ENCODE peak calls at places on chromosomes 16 and 17, in six cellular contexts. One of them, this sample, is unnamed.

GRCh38 chr17:38584350-38584925 is 21.3 kb downstream of the SRCIN1 start:
- DNase-seq in activated CD4-positive, alpha-beta T cell treated with anti-CD3 and anti-CD28 coated beads, Interleukin-2, amount 10 ng/mL, durations not matched to agents 7 days and 5 days: peak
- DNase-seq in B cell: peak
- DNase-seq in SW480: peak
- DNase-seq in activated naive CD4-positive, alpha-beta T cell treated with anti-CD3 and anti-CD28 coated beads for 36 hours: peak
- DNase-seq in NCI-H1436: peak
- DNase-seq in this sample: peak

GRCh38 chr16:20901441-20902112 is 1.0 kb downstream of the LYRM1 start:
- DNase-seq in activated CD4-positive, alpha-beta T cell treated with anti-CD3 and anti-CD28 coated beads, Interleukin-2, amount 10 ng/mL, durations not matched to agents 7 days and 5 days: peak
- DNase-seq in B cell: peak
- DNase-seq in SW480: peak
- DNase-seq in activated naive CD4-positive, alpha-beta T cell treated with anti-CD3 and anti-CD28 coated beads for 36 hours: peak
- DNase-seq in NCI-H1436: peak
- DNase-seq in this sample: peak

GRCh38 chr17:78737332-78737731 is 44.7 kb downstream of the CYTH1 start:
- DNase-seq in activated CD4-positive, alpha-beta T cell treated with anti-CD3 and anti-CD28 coated beads, Interleukin-2, amount 10 ng/mL, durations not matched to agents 7 days and 5 days: no peak
- DNase-seq in B cell: no peak
- DNase-seq in SW480: peak
- DNase-seq in activated naive CD4-positive, alpha-beta T cell treated with anti-CD3 and anti-CD28 coated beads for 36 hours: no peak
- DNase-seq in NCI-H1436: peak
- DNase-seq in this sample: peak

GRCh38 chr17:59505610-59506276 is 59.7 kb upstream of the DHX40 start:
- DNase-seq in activated CD4-positive, alpha-beta T cell treated with anti-CD3 and anti-CD28 coated beads, Interleukin-2, amount 10 ng/mL, durations not matched to agents 7 days and 5 days: no peak
- DNase-seq in B cell: no peak
- DNase-seq in SW480: no peak
- DNase-seq in activated naive CD4-positive, alpha-beta T cell treated with anti-CD3 and anti-CD28 coated beads for 36 hours: no peak
- DNase-seq in NCI-H1436: no peak
- DNase-seq in this sample: no peak

GRCh38 chr16:62853887-62854286 is 817.6 kb upstream of the CDH8 start:
- DNase-seq in activated CD4-positive, alpha-beta T cell treated with anti-CD3 and anti-CD28 coated beads, Interleukin-2, amount 10 ng/mL, durations not matched to agents 7 days and 5 days: no peak
- DNase-seq in B cell: no peak
- DNase-seq in SW480: no peak
- DNase-seq in activated naive CD4-positive, alpha-beta T cell treated with anti-CD3 and anti-CD28 coated beads for 36 hours: no peak
- DNase-seq in NCI-H1436: no peak
- DNase-seq in this sample: no peak

GRCh38 chr17:33962857-33963655 is 292.0 kb upstream of the CCL2 start:
- DNase-seq in activated CD4-positive, alpha-beta T cell treated with anti-CD3 and anti-CD28 coated beads, Interleukin-2, amount 10 ng/mL, durations not matched to agents 7 days and 5 days: no peak
- DNase-seq in B cell: no peak
- DNase-seq in SW480: no peak
- DNase-seq in activated naive CD4-positive, alpha-beta T cell treated with anti-CD3 and anti-CD28 coated beads for 36 hours: no peak
- DNase-seq in NCI-H1436: no peak
- DNase-seq in this sample: no peak

GRCh38 chr17:6546069-6546718 is 10.2 kb downstream of the PITPNM3 start:
- DNase-seq in activated CD4-positive, alpha-beta T cell treated with anti-CD3 and anti-CD28 coated beads, Interleukin-2, amount 10 ng/mL, durations not matched to agents 7 days and 5 days: no peak
- DNase-seq in B cell: no peak
- DNase-seq in SW480: no peak
- DNase-seq in activated naive CD4-positive, alpha-beta T cell treated with anti-CD3 and anti-CD28 coated beads for 36 hours: no peak
- DNase-seq in NCI-H1436: no peak
- DNase-seq in this sample: no peak

GRCh38 chr17:1087381-1088241 is 90.7 kb downstream of the TIMM22 start:
- DNase-seq in activated CD4-positive, alpha-beta T cell treated with anti-CD3 and anti-CD28 coated beads, Interleukin-2, amount 10 ng/mL, durations not matched to agents 7 days and 5 days: no peak
- DNase-seq in B cell: no peak
- DNase-seq in SW480: peak
- DNase-seq in activated naive CD4-positive, alpha-beta T cell treated with anti-CD3 and anti-CD28 coated beads for 36 hours: no peak
- DNase-seq in NCI-H1436: peak
- DNase-seq in this sample: peak

GRCh38 chr16:83961591-83961990 is 6.5 kb upstream of the NECAB2 start:
- DNase-seq in activated CD4-positive, alpha-beta T cell treated with anti-CD3 and anti-CD28 coated beads, Interleukin-2, amount 10 ng/mL, durations not matched to agents 7 days and 5 days: no peak
- DNase-seq in B cell: no peak
- DNase-seq in SW480: no peak
- DNase-seq in activated naive CD4-positive, alpha-beta T cell treated with anti-CD3 and anti-CD28 coated beads for 36 hours: no peak
- DNase-seq in NCI-H1436: no peak
- DNase-seq in this sample: no peak

GRCh38 chr17:2416010-2416734 is 15.3 kb upstream of the MNT start:
- DNase-seq in activated CD4-positive, alpha-beta T cell treated with anti-CD3 and anti-CD28 coated beads, Interleukin-2, amount 10 ng/mL, durations not matched to agents 7 days and 5 days: peak
- DNase-seq in B cell: peak
- DNase-seq in SW480: peak
- DNase-seq in activated naive CD4-positive, alpha-beta T cell treated with anti-CD3 and anti-CD28 coated beads for 36 hours: peak
- DNase-seq in NCI-H1436: peak
- DNase-seq in this sample: peak